ENCODE peak calls at places on chromosomes 7 and 10, in six cellular contexts. T, Q, F, O, A and S are unnamed samples.
A peak's percentile ranks its signal among the peaks of the same experiment; 100 is the strongest.

GRCh38 chr10:63128443-63128842 is 4.7 kb upstream of the NRBF2 start:
- DNase-seq in T (no peak), Q (no peak), F (no peak), O (no peak), A (no peak), S (no peak)

GRCh38 chr7:108181073-108181985 is 51.2 kb upstream of the LAMB4 start:
- DNase-seq in T (no peak), Q (no peak), F (peak; percentile 81), O (peak; percentile 68), A (peak; percentile 92), S (peak; percentile 43)

GRCh38 chr7:7100432-7100849 is 81.9 kb upstream of the C1GALT1 start:
- DNase-seq in T (no peak), Q (no peak), F (no peak), O (no peak), A (peak; percentile 76), S (no peak)

GRCh38 chr7:29228289-29229011 is 33.9 kb downstream of the CHN2 start:
- DNase-seq in T (no peak), Q (no peak), F (no peak), O (no peak), A (no peak), S (no peak)

GRCh38 chr7:78716876-78717275 is 736.6 kb downstream of the MAGI2 start:
- DNase-seq in T (no peak), Q (no peak), F (no peak), O (peak; percentile 26), A (peak; percentile 52), S (no peak)

GRCh38 chr10:131660427-131660826 is 240.4 kb upstream of the PPP2R2D start:
- DNase-seq in T (no peak), Q (no peak), F (no peak), O (no peak), A (no peak), S (no peak)

GRCh38 chr10:132546567-132547420 is 9.2 kb downstream of the INPP5A start:
- DNase-seq in T (no peak), Q (no peak), F (no peak), O (no peak), A (no peak), S (no peak)

GRCh38 chr10:103184615-103185014 is 8.5 kb downstream of the NT5C2 start:
- DNase-seq in T (no peak), Q (no peak), F (no peak), O (no peak), A (no peak), S (no peak)

GRCh38 chr10:43610636-43611035 is 4.4 kb downstream of the ZNF485 start:
- DNase-seq in T (no peak), Q (no peak), F (peak; percentile 79), O (no peak), A (no peak), S (no peak)

GRCh38 chr7:130831817-130832481 is 97.9 kb upstream of the KLF14 start:
- DNase-seq in T (no peak), Q (no peak), F (peak; percentile 72), O (peak; percentile 64), A (peak; percentile 41), S (peak; percentile 57)

GRCh38 chr7:42950417-42950816 is 18.2 kb downstream of the MRPL32 start:
- DNase-seq in T (no peak), Q (no peak), F (no peak), O (no peak), A (no peak), S (no peak)

GRCh38 chr10:129511086-129511485 is 44.0 kb downstream of the MGMT start:
- DNase-seq in T (no peak), Q (no peak), F (no peak), O (no peak), A (no peak), S (no peak)

GRCh38 chr7:71272509-71273214 is 140.7 kb downstream of the GALNT17 start:
- DNase-seq in T (no peak), Q (no peak), F (no peak), O (no peak), A (no peak), S (no peak)
- TF ChIP-seq CTCF in T (no peak), Q (no peak), F (no peak), O (no peak), A (no peak), S (no peak)

GRCh38 chr7:39910108-39910869 is 39.8 kb upstream of the CDK13 start:
- DNase-seq in T (no peak), Q (peak; percentile 18), F (peak; percentile 58), O (peak; percentile 36), A (no peak), S (peak; percentile 24)

GRCh38 chr7:39908973-39909372 is 41.1 kb upstream of the CDK13 start:
- DNase-seq in T (no peak), Q (no peak), F (no peak), O (no peak), A (no peak), S (no peak)

GRCh38 chr7:39909526-39909925 is 40.5 kb upstream of the CDK13 start:
- DNase-seq in T (no peak), Q (no peak), F (no peak), O (no peak), A (no peak), S (no peak)

GRCh38 chr7:39911167-39911566 is 38.9 kb upstream of the CDK13 start:
- DNase-seq in T (no peak), Q (no peak), F (peak; percentile 13), O (no peak), A (no peak), S (no peak)

GRCh38 chr7:39908141-39908540 is 41.9 kb upstream of the CDK13 start:
- DNase-seq in T (no peak), Q (no peak), F (no peak), O (no peak), A (no peak), S (no peak)
- H3K4me3 ChIP-seq in T (no peak overlapping the region), Q (no peak overlapping the region), F (no peak overlapping the region), O (no peak overlapping the region), A (no peak overlapping the region), S (no peak overlapping the region)

GRCh38 chr7:151432658-151433521 is 7.1 kb downstream of the CRYGN start:
- DNase-seq in T (no peak), Q (no peak), F (no peak), O (no peak), A (peak; percentile 56), S (no peak)
- TF ChIP-seq CTCF in T (no peak), Q (no peak), F (peak; percentile 8), O (peak; percentile 32), A (peak; percentile 36), S (peak; percentile 2)

GRCh38 chr10:124909563-124909962 is 32.4 kb upstream of the ZRANB1 start:
- DNase-seq in T (no peak), Q (no peak), F (no peak), O (no peak), A (no peak), S (no peak)

GRCh38 chr10:124911124-124912051 is 30.5 kb upstream of the ZRANB1 start:
- DNase-seq in T (no peak), Q (peak; percentile 44), F (peak; percentile 62), O (peak; percentile 88), A (no peak), S (no peak)

GRCh38 chr10:124913167-124913566 is 28.8 kb upstream of the ZRANB1 start:
- DNase-seq in T (no peak), Q (no peak), F (no peak), O (no peak), A (no peak), S (no peak)

GRCh38 chr10:124912487-124912886 is 29.4 kb upstream of the ZRANB1 start:
- DNase-seq in T (no peak), Q (no peak), F (no peak), O (no peak), A (no peak), S (no peak)

DNA sequence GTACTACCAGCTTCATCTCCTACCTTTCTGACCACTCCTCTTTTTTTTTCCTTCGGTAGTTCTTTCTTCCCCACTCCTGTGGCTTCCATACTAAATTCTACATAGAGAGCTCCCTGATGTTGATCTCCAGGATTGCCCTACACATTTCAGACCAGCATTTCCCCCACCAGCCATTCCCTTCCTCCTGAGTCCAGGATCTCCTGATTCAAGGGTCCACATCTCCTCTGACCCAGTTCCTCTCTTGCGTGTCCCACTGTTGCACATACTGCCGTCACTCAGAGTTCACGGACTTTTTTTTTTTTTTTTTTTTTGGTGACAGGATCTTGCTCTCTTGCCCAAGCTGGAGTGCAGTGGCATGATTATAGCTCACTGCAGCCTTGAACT is 29.9 kb upstream of the ZRANB1 start:
- DNase-seq in T (no peak), Q (no peak), F (no peak), O (no peak), A (no peak), S (no peak)
- H3K4me3 ChIP-seq in T (no peak overlapping the region), Q (no peak overlapping the region), F (no peak overlapping the region), O (no peak overlapping the region), A (no peak overlapping the region), S (no peak overlapping the region)

DNA sequence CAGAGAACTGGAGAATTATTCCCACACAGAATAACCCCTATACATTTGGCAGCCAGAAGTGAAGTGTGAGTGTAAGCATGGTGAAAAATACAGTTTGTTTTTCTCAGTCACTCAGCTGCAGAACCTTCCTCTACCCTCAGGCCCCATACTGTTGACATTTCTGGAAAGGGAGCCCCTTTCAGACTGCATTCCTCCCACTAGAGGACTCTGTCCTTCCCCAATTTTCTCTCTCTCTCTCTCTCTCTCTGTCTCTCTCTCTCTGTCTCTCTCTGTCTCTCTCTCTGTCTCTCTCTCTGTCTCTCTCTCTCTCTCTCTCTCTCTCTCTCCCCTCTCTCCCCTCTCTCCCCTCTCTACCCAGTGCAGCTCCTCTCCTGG is 86.8 kb upstream of the STEAP1B start:
- DNase-seq in T (no peak), Q (no peak), F (peak; percentile 74), O (peak; percentile 77), A (peak; percentile 81), S (no peak)
- TF ChIP-seq CTCF in T (peak; percentile 26), Q (peak; percentile 56), F (peak; percentile 52), O (peak; percentile 66), A (peak; percentile 60), S (peak; percentile 62)

DNA sequence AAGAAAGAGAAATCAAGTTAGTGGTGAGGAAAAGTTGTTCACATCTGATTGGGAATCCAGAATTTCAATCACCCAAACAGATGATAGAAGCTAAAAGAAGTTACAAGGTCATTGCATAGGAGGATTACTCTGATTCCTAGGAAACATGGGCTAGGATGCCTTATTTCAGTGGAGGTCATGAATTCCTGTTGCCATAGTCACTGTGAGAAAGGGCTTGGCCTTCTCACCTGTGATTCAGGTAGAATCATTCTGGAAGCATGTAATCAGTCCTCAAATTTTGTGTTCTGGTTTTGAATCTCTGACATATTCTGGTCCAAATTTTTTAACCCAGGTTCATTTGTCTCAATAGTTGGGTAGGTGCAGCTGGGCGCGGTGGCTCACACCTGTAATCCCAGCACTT is 4.3 kb upstream of the NUB1 start:
- DNase-seq in T (no peak), Q (no peak), F (no peak), O (no peak), A (no peak), S (no peak)
- H3K4me3 ChIP-seq in T (no peak overlapping the region), Q (no peak overlapping the region), F (no peak overlapping the region), O (no peak overlapping the region), A (no peak overlapping the region), S (no peak overlapping the region)

GRCh38 chr10:101493782-101494281 is 94.2 kb downstream of the POLL start:
- DNase-seq in T (no peak), Q (no peak), F (no peak), O (no peak), A (no peak), S (no peak)
- TF ChIP-seq CTCF in T (no peak), Q (no peak), F (no peak), O (no peak), A (no peak), S (no peak)

DNA sequence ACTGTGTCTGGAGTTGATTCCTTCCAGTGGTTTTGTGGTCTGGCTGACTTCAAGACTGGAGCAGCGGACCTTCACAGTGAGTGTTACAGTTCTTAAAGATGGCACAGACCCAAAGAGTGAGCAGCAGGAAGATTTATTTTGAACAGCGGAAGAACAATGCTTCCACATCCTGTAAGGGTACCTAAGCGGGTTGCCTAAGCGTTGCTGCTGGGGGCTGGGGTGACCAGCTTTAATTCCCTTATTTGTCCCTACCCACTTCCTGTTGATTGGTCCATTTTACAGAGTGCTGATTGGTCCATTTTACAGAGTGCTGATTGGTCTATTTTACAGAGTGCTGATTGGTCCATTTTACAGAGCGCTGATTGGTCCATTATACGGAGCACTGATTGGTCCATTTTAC is 13.2 kb downstream of the AKR1B15 start:
- DNase-seq in T (no peak), Q (peak; percentile 75), F (peak; percentile 52), O (peak; percentile 20), A (no peak), S (peak; percentile 25)
- H3K4me3 ChIP-seq in T (no peak overlapping the region), Q (no peak overlapping the region), F (no peak overlapping the region), O (no peak overlapping the region), A (no peak overlapping the region), S (no peak overlapping the region)